ENCODE peak calls at places on chromosomes 11 and 22, in nine cellular contexts. F, H, V, M, E, J, D, C and P are unnamed samples.
A peak's percentile ranks its signal among the peaks of the same experiment; 100 is the strongest.

GRCh38 chr22:46735747-46736608 is 2.1 kb downstream of the CERK start:
- DNase-seq in F (no peak), H (peak; percentile 49), V (peak; percentile 33), M (no peak), E (no peak), J (peak; percentile 77), D (no peak), C (no peak), P (no peak)

GRCh38 chr22:46338636-46339035 is 3.1 kb downstream of the TRMU start:
- DNase-seq in F (no peak), H (no peak), V (no peak), M (no peak), E (no peak), J (no peak), D (no peak), C (no peak), P (no peak)

GRCh38 chr11:109251230-109251629 is 170.8 kb upstream of the C11orf87 start:
- DNase-seq in F (no peak), H (no peak), V (no peak), M (no peak), E (no peak), J (no peak), D (no peak), C (no peak), P (no peak)

GRCh38 chr11:130431806-130432205 is 3.4 kb upstream of the ADAMTS8 start:
- DNase-seq in F (no peak), H (no peak), V (no peak), M (no peak), E (peak; percentile 49), J (no peak), D (no peak), C (peak; percentile 48), P (no peak)

GRCh38 chr11:68694404-68695297 is 10.3 kb downstream of the GAL start:
- DNase-seq in F (no peak), H (peak; percentile 80), V (no peak), M (no peak), E (no peak), J (no peak), D (no peak), C (peak; percentile 28), P (no peak)

GRCh38 chr11:31387379-31387778 is 17.7 kb downstream of the DNAJC24 start:
- DNase-seq in F (no peak), H (peak; percentile 33), V (no peak), M (peak; percentile 38), E (peak; percentile 10), J (no peak), D (no peak), C (peak; percentile 44), P (no peak)

GRCh38 chr22:30305519-30305905 is 16.2 kb upstream of the CASTOR1 start:
- DNase-seq in F (no peak), H (no peak), V (peak; percentile 60), M (no peak), E (peak; percentile 70), J (peak; percentile 55), D (peak; percentile 71), C (peak; percentile 56), P (no peak)

GRCh38 chr11:27420722-27421572 is 51.6 kb downstream of the LGR4 start:
- DNase-seq in F (no peak), H (no peak), V (no peak), M (no peak), E (no peak), J (no peak), D (no peak), C (no peak), P (no peak)

DNA sequence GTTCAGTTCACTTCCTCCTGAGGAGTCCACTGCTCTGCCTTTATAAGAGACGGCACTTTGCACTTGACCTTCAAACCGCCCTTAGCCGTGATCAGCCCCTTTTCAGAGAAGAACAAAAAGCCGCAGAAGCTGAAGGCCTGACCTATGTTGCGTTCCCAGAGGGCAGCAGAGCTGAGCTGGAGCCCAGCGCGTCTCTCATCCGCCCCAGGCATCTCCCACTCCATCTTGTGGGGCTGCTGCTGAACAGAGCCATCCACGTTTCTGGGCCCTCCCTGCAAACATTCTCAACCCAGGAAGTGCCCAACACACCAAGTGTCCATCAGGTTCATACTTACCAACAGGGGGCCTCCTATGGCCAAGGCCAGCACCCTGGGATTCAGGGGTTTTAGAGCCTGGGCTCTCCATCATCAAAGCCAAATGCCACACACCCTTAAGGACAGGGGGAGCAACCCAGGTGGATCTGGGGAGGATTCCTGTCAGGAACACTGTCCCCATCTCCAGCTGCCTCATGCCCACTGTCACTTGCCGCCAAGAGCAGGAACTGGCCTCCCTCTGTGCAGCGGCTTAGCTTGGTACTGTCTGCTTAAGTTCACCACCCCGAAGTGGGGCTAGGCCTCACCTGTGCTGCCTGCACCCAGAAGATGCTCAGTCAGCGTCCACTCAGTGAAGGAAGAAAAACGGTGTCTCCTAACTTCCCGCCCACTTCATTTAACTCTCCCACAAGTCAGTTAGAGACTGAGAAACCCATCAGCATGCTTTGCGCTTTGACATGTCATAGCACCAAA is 16.0 kb upstream of the EFCAB6 start:
- DNase-seq in F (no peak), H (no peak), V (no peak), M (no peak), E (no peak), J (no peak), D (no peak), C (no peak), P (peak; percentile 9)
- TF ChIP-seq CTCF in F (no peak), H (peak; percentile 34), V (no peak), M (peak; percentile 12), E (no peak), J (no peak), D (no peak), C (peak; percentile 19), P (no peak)

GRCh38 chr22:40240671-40241070 is 62.9 kb downstream of the TNRC6B start:
- DNase-seq in F (no peak), H (no peak), V (no peak), M (no peak), E (no peak), J (no peak), D (no peak), C (no peak), P (no peak)

GRCh38 chr22:40238425-40239344 is 61.0 kb downstream of the TNRC6B start:
- DNase-seq in F (peak; percentile 48), H (peak; percentile 53), V (no peak), M (peak; percentile 26), E (peak; percentile 83), J (peak; percentile 74), D (no peak), C (peak; percentile 85), P (no peak)

GRCh38 chr22:40240160-40240559 is 62.4 kb downstream of the TNRC6B start:
- DNase-seq in F (no peak), H (no peak), V (no peak), M (no peak), E (no peak), J (no peak), D (no peak), C (no peak), P (no peak)

GRCh38 chr22:40239345-40239683 is 61.6 kb downstream of the TNRC6B start:
- DNase-seq in F (no peak), H (no peak), V (no peak), M (no peak), E (no peak), J (no peak), D (no peak), C (no peak), P (no peak)

DNA sequence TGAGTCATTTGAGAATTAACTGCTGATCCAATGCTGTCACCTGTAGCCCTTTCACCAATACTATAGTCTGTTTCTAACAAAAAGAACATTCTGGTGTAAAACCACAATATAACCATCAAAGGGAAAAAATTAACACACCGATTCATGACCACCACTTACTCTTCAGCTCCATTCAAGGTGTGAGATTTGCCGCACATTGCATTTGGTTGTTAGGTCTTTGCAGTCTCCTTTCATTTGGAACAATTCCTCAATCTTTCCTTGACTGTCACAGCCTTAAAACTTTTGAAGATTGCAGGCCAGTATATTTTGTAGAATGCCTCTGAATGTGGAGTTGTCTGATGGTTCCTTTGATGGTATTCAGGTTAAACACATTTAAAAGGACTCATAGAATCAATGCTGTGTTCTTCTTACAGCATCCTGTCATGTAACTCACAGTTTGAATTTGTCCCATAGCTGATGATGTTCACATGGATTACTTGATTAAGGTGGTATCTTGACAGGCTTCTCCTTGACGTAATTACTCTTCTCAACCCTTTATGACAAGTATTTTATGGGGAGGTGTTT is 63.6 kb downstream of the TNRC6B start:
- DNase-seq in F (no peak), H (no peak), V (no peak), M (no peak), E (no peak), J (no peak), D (no peak), C (no peak), P (no peak)
- TF ChIP-seq CTCF in F (no peak), H (no peak), V (no peak), M (no peak), E (no peak), J (no peak), D (no peak), C (no peak), P (no peak)

DNA sequence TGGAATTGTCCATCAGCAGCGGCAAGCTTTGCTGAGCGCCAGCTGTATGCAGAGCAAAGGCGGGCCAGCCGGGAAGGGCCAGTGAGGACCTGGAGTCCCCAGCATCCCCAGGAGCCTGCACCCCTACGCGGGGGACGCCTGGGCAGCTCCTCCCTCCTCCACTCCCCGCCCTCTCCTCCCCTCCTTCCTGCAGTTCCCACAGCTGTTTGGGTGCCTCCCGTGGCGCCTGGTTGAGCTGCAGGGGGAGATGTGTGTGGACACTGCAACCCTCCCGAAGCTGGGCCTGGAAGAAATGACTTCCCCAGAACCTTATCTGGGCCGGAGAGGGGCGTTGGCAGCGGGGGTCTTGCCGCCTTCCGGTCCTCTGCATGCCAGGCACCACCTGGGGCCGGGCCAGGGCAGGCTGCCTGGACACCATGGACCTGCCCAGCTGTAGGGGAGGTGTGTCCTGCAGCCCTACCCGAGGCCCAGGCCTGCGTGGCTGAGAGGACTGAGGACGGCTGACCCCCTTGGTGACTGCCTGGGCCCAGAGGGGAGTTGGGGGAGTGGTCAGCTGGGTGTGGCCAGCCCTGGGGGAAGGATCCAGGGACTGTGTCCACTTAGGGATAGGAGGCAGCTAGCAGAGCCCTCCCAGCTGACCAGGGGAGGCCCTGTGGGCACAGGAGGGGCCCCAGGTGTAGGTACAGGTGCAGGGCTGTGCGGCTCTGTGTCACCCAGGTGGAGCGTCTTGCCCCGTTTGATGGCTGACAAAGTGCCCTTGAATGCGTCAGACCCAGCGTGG is 16.8 kb upstream of the MUC6 start:
- DNase-seq in F (no peak), H (no peak), V (no peak), M (no peak), E (peak; percentile 35), J (no peak), D (peak; percentile 78), C (peak; percentile 35), P (no peak)
- TF ChIP-seq CTCF in F (no peak), H (no peak), V (no peak), M (no peak), E (no peak), J (no peak), D (no peak), C (peak; percentile 18), P (no peak)

GRCh38 chr11:20415432-20415831 is 27.9 kb downstream of the PRMT3 start:
- DNase-seq in F (no peak), H (no peak), V (no peak), M (no peak), E (no peak), J (no peak), D (no peak), C (no peak), P (no peak)

GRCh38 chr11:20421902-20422301 is 34.4 kb downstream of the PRMT3 start:
- DNase-seq in F (no peak), H (no peak), V (no peak), M (no peak), E (no peak), J (no peak), D (no peak), C (no peak), P (no peak)

DNA sequence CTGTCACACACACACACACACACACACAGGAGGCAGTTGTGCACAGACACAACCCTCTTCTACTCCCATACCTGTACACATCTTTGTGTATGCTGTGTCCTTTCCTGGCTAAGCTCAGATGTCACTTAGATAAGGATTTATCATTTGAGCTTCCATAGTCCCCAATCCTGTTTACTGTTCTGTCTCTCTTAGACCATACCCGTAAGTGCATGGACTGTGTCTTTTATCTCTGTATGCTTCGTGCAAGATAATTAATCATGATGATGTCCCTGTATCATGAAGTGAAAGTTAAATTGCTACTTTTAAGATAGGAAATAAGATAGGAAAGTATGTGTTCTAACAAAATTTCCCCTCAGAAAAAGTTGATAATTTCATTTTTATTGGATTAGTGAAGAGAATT is 30.3 kb downstream of the PRMT3 start:
- DNase-seq in F (no peak), H (no peak), V (no peak), M (no peak), E (no peak), J (no peak), D (no peak), C (no peak), P (no peak)
- TF ChIP-seq CTCF in F (no peak), H (no peak), V (no peak), M (no peak), E (no peak), J (no peak), D (no peak), C (no peak), P (no peak)